ENCODE peak calls at places on chromosomes 4 and X, in five cellular contexts. D is NB4, P is pancreas, Z is AG10803, R is IMR-90. V is an unnamed sample.

GRCh38 chr4:6392407-6392806 is 80.0 kb downstream of the PPP2R2C start:
- DNase-seq in Z (no peak), D (no peak), P (no peak), R (no peak), V (no peak)

GRCh38 chr4:81722229-81722900 is 250.7 kb upstream of the RASGEF1B start:
- DNase-seq in P (no peak), D (no peak), R (no peak), Z (no peak), V (no peak)

GRCh38 chr4:114287079-114287696 is 307.7 kb upstream of the ARSJ start:
- DNase-seq in R (no peak), P (peak; percentile 24), Z (no peak), D (no peak), V (no peak)

GRCh38 chr4:726235-726787 is 20.7 kb downstream of the PCGF3 start:
- DNase-seq in P (peak; percentile 26), R (peak; percentile 44), Z (peak; percentile 85), D (peak; percentile 33), V (peak; percentile 51)

GRCh38 chr4:21490682-21491081 is 457.9 kb downstream of the KCNIP4 start:
- DNase-seq in R (no peak), Z (no peak), D (no peak), P (no peak), V (no peak)

GRCh38 chrX:153646620-153647373 is at the start of gene DUSP9:
- DNase-seq in R (no peak), D (peak; percentile 57), Z (no peak), P (peak; percentile 77), V (peak; percentile 43)

GRCh38 chrX:153932220-153932915 is 2.5 kb downstream of the NAA10 start:
- DNase-seq in R (no peak), D (no peak), P (peak; percentile 62), Z (no peak), V (no peak)

GRCh38 chr4:66691101-66691500 is 854.2 kb downstream of the CENPC start:
- DNase-seq in R (no peak), Z (no peak), D (peak; percentile 1), P (no peak), V (no peak)

GRCh38 chr4:5051692-5052423 is 578 bp downstream of the STK32B start:
- DNase-seq in P (peak; percentile 69), R (peak; percentile 35), Z (peak; percentile 40), D (peak; percentile 33), V (no peak)

GRCh38 chrX:150234126-150234525 is 129.0 kb upstream of the MAMLD1 start:
- DNase-seq in Z (no peak), P (no peak), D (no peak), R (peak; percentile 23), V (peak; percentile 61)

GRCh38 chrX:103149652-103150051 is 56.7 kb upstream of the NXF3 start:
- DNase-seq in Z (no peak), P (no peak), D (no peak), R (no peak), V (no peak)

GRCh38 chr4:67877086-67877485 is 6.7 kb downstream of the TMPRSS11D start:
- DNase-seq in P (no peak), R (no peak), D (no peak), Z (no peak), V (no peak)

GRCh38 chr4:128718793-128719192 is 90.7 kb upstream of the JADE1 start:
- DNase-seq in Z (peak; percentile 94), P (no peak), D (no peak), R (peak; percentile 75), V (peak; percentile 64)

GRCh38 chrX:25442501-25442900 is 426.7 kb upstream of the ARX start:
- DNase-seq in D (peak; percentile 0), Z (no peak), R (no peak), P (no peak), V (no peak)

GRCh38 chrX:141903400-141904155 is at the start of gene MAGEC1:
- DNase-seq in P (peak; percentile 35), D (no peak), R (no peak), Z (no peak), V (no peak)

GRCh38 chrX:51144828-51145442 is 187.7 kb upstream of the NUDT10 start:
- DNase-seq in R (peak; percentile 10), P (no peak), D (peak; percentile 51), Z (peak; percentile 15), V (peak; percentile 0)

GRCh38 chr4:5747746-5748365 is 36.9 kb downstream of the EVC start:
- DNase-seq in R (peak; percentile 99), D (no peak), Z (peak; percentile 98), P (no peak), V (peak; percentile 98)

GRCh38 chr4:55549888-55550287 is 3.2 kb upstream of the CLOCK start:
- DNase-seq in P (no peak), D (no peak), R (peak; percentile 92), Z (peak; percentile 73), V (peak; percentile 50)

GRCh38 chr4:33133723-33134122 is 2413.6 kb downstream of the PCDH7 start:
- DNase-seq in R (no peak), D (no peak), P (no peak), Z (no peak), V (no peak)

GRCh38 chr4:62771656-62772557 is 1571.8 kb downstream of the ADGRL3 start:
- DNase-seq in R (no peak), Z (no peak), P (no peak), D (no peak), V (no peak)

GRCh38 chr4:85510632-85510984 is 35.7 kb downstream of the ARHGAP24 start:
- DNase-seq in D (no peak), Z (no peak), P (no peak), R (no peak), V (no peak)

GRCh38 chrX:2609431-2610238 is 81.5 kb upstream of the CD99 start:
- DNase-seq in R (peak; percentile 17), Z (no peak), P (no peak), D (no peak), V (no peak)
- TF ChIP-seq CTCF in R (no peak), Z (no peak), P (no peak), D (no peak), V (no peak)

GRCh38 chr4:118849867-118850812 is 14.2 kb upstream of the SEC24D start:
- DNase-seq in Z (no peak), D (peak; percentile 43), P (no peak), R (peak; percentile 14), V (no peak)
- H3K4me3 ChIP-seq in Z (peak overlapping the region; percentile 41), D (peak overlapping the region; percentile 61), P (peak overlapping the region; percentile 34), R (peak overlapping the region; percentile 62), V (peak overlapping the region; percentile 45)

DNA sequence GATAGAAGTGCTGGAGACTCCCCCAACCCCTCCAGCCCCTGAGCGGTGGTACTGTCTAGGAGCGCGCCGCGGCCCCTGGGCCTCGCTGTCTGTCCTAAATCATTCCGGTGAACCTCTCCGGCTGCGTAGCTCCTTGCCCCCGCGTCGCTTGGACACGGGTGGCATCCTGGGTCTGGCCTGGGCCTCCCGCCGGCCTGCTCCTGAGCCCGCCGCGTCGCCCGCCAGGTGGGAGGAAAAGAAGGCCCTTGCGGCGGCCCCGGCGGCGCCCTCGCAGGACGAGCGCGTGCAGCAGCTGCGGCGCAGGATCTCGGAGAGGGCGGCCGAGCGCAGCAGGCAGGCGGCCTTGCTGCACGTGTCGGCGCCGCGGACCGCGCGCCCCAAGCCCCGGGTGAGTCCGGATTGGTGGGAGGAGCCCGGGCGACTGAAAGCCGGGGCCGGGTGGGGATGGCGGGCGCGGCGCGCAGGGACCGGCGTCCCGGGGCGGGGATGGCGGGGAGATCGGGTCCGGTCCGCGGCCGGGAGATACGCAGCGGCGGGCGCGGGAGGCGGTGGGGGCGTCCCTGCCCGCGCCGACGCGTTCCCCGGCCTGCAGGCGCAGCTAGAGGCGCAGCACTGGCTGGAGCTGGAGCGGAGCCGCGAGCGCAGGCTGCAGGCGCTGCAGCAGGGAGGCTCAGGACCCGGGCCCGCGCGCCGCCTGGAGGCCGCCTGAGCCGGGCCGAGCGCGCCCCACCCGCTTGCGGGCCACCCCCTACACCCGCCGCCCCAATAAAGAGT is 6.5 kb upstream of the RNF4 start:
- DNase-seq in D (peak; percentile 90), P (peak; percentile 87), R (peak; percentile 76), Z (peak; percentile 70), V (peak; percentile 75)
- TF ChIP-seq CTCF in D (peak; percentile 11), P (peak; percentile 28), R (peak; percentile 62), Z (no peak), V (no peak)

DNA sequence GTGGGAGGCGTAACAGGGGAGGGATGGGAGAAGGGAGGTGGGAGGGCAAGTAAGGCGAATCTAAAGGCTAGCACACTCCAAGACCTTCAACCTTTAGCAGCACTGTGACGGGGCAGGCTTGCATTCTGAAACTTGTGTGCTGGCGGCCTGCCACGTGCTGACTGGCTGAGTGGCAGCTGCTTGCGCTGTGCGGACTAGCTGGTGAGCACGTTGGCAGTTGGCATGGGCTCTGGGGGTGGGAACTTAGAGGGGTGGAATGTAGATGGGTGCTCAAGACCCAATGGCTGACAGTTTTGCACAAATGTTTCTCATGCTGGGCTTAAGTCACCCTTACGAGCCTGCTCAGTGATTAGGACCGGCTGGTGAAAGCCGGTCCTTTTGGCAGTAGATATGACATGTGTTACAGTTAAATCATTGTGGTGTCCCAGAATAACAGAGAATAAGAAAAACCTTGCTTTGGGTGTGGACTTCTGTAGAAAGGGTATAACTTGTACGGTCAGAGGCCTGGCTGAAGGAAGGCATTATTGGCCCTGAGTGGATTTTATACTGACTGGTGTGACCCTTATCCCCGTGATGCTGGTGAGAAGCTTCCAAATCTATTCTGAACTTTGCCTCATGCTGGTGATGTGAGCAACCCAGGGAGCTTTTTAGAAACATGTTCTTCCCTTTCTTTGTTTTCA is 107.6 kb upstream of the SLC4A4 start:
- DNase-seq in D (no peak), R (peak; percentile 59), Z (peak; percentile 94), P (peak; percentile 93), V (peak; percentile 59)
- H3K4me3 ChIP-seq in D (no peak overlapping the region), R (no peak overlapping the region), Z (peak overlapping the region; percentile 32), P (peak overlapping the region; percentile 10), V (peak overlapping the region; percentile 13)

DNA sequence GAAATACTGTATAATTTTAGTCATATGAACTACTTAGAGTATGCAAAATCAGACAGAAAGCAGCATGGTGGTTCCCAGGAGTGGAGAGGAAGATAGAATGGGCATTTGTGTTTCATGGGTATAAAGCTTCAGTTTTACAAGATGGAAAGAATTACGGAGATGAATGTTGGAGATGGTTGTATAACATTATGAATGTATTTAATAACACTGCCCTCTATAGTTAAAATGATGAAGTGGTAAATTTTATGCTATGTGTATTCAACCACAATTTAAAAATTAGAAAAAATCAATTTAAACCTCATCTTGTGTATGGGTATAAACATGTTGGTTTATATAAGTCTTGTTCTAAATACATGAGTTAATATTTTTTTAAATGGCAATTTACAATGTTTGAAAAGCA is 521.1 kb downstream of the FSTL5 start:
- DNase-seq in R (no peak), Z (peak; percentile 11), D (no peak), P (no peak), V (peak; percentile 1)
- TF ChIP-seq CTCF in R (no peak), Z (peak; percentile 37), D (no peak), P (no peak), V (no peak)

DNA sequence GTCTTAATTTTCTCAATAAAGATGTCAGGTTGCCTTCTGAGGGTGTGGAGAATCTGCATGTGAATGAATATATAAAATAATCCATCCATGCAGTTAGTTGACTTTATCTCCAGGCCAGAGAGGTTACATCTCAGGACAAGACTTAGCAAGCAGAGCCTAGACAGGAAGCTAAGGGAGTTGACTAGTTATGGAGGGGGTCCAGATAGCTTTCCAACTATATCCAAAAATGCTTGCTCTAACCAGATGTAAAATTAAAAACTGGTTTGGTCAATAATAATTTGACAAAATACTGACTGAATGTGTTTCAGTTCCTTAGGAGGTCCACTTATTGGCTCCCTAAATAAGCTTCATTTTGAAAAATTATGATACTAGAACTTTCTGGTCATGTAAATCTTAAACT is 101.4 kb downstream of the PAPSS1 start:
- DNase-seq in Z (peak; percentile 76), R (no peak), D (no peak), P (no peak), V (no peak)
- H3K4me3 ChIP-seq in Z (no peak overlapping the region), R (no peak overlapping the region), D (no peak overlapping the region), P (no peak overlapping the region), V (no peak overlapping the region)

GRCh38 chrX:56279869-56280268 is 47.7 kb downstream of the KLF8 start:
- DNase-seq in D (no peak), R (no peak), P (no peak), Z (no peak), V (no peak)

GRCh38 chrX:56284269-56284668 is 52.1 kb downstream of the KLF8 start:
- DNase-seq in P (no peak), R (no peak), D (no peak), Z (no peak), V (no peak)

GRCh38 chrX:56281789-56282188 is 49.6 kb downstream of the KLF8 start:
- DNase-seq in P (no peak), D (peak; percentile 28), R (peak; percentile 16), Z (peak; percentile 13), V (no peak)
- TF ChIP-seq CTCF in P (no peak), D (no peak), R (peak; percentile 33), Z (peak; percentile 47), V (no peak)

V was measured in foreskin fibroblast.